ENCODE peak calls at places on chromosomes 5 and 9, in eight cellular contexts. One of them, this sample, is unnamed.

GRCh38 chr9:90870646-90871326 is 69.2 kb downstream of the SYK start:
- DNase-seq in suprapubic skin: no peak
- DNase-seq in tibial nerve: no peak
- DNase-seq in ovary: no peak
- DNase-seq in K562: peak; percentile 14
- DNase-seq in H1: no peak
- DNase-seq in A549: peak; percentile 37
- DNase-seq in sigmoid colon: no peak
- DNase-seq in this sample: peak; percentile 37

GRCh38 chr5:120567921-120568320 is 103.8 kb downstream of the PRR16 start:
- DNase-seq in suprapubic skin: no peak
- DNase-seq in tibial nerve: no peak
- DNase-seq in ovary: no peak
- DNase-seq in K562: no peak
- DNase-seq in H1: no peak
- DNase-seq in A549: no peak
- DNase-seq in sigmoid colon: no peak
- DNase-seq in this sample: no peak

GRCh38 chr9:15512204-15512603 is 1.4 kb upstream of the PSIP1 start:
- DNase-seq in suprapubic skin: no peak
- DNase-seq in tibial nerve: no peak
- DNase-seq in ovary: no peak
- DNase-seq in K562: no peak
- DNase-seq in H1: no peak
- DNase-seq in A549: no peak
- DNase-seq in sigmoid colon: no peak
- DNase-seq in this sample: no peak

GRCh38 chr9:37026085-37026935 is 7.8 kb downstream of the PAX5 start:
- DNase-seq in suprapubic skin: no peak
- DNase-seq in tibial nerve: no peak
- DNase-seq in ovary: no peak
- DNase-seq in K562: no peak
- DNase-seq in H1: peak; percentile 77
- DNase-seq in A549: no peak
- DNase-seq in sigmoid colon: no peak
- DNase-seq in this sample: no peak

GRCh38 chr5:32276173-32276853 is 36.4 kb downstream of the MTMR12 start:
- DNase-seq in suprapubic skin: no peak
- DNase-seq in tibial nerve: no peak
- DNase-seq in ovary: no peak
- DNase-seq in K562: no peak
- DNase-seq in H1: no peak
- DNase-seq in A549: peak; percentile 22
- DNase-seq in sigmoid colon: no peak
- DNase-seq in this sample: no peak

GRCh38 chr5:87069974-87070608 is 197.6 kb upstream of the RASA1 start:
- DNase-seq in suprapubic skin: no peak
- DNase-seq in tibial nerve: no peak
- DNase-seq in ovary: no peak
- DNase-seq in K562: peak; percentile 17
- DNase-seq in H1: no peak
- DNase-seq in A549: peak; percentile 39
- DNase-seq in sigmoid colon: no peak
- DNase-seq in this sample: peak; percentile 49

GRCh38 chr9:86445636-86446035 is 91.4 kb upstream of the TUT7 start:
- DNase-seq in suprapubic skin: no peak
- DNase-seq in tibial nerve: no peak
- DNase-seq in ovary: no peak
- DNase-seq in K562: no peak
- DNase-seq in H1: no peak
- DNase-seq in A549: no peak
- DNase-seq in sigmoid colon: no peak
- DNase-seq in this sample: no peak

GRCh38 chr9:20753761-20754160 is 69.7 kb downstream of the FOCAD start:
- DNase-seq in suprapubic skin: no peak
- DNase-seq in tibial nerve: no peak
- DNase-seq in ovary: no peak
- DNase-seq in K562: no peak
- DNase-seq in H1: no peak
- DNase-seq in A549: no peak
- DNase-seq in sigmoid colon: no peak
- DNase-seq in this sample: no peak

GRCh38 chr5:1246711-1247431 is 21.7 kb downstream of the SLC6A18 start:
- DNase-seq in suprapubic skin: no peak
- DNase-seq in tibial nerve: no peak
- DNase-seq in ovary: no peak
- DNase-seq in K562: peak; percentile 68
- DNase-seq in H1: peak; percentile 91
- DNase-seq in A549: peak; percentile 49
- DNase-seq in sigmoid colon: no peak
- DNase-seq in this sample: peak; percentile 35

GRCh38 chr5:135376961-135377621 is 21.9 kb downstream of the MACROH2A1 start:
- DNase-seq in suprapubic skin: no peak
- DNase-seq in tibial nerve: no peak
- DNase-seq in ovary: no peak
- DNase-seq in K562: no peak
- DNase-seq in H1: no peak
- DNase-seq in A549: no peak
- DNase-seq in sigmoid colon: no peak
- DNase-seq in this sample: no peak
- H3K4me3 ChIP-seq in suprapubic skin: no peak overlapping the region
- H3K4me3 ChIP-seq in tibial nerve: no peak overlapping the region
- H3K4me3 ChIP-seq in ovary: no peak overlapping the region
- H3K4me3 ChIP-seq in K562: no peak overlapping the region
- H3K4me3 ChIP-seq in H1: no peak overlapping the region
- H3K4me3 ChIP-seq in A549: no peak overlapping the region
- H3K4me3 ChIP-seq in sigmoid colon: no peak overlapping the region
- H3K4me3 ChIP-seq in this sample: no peak overlapping the region

DNA sequence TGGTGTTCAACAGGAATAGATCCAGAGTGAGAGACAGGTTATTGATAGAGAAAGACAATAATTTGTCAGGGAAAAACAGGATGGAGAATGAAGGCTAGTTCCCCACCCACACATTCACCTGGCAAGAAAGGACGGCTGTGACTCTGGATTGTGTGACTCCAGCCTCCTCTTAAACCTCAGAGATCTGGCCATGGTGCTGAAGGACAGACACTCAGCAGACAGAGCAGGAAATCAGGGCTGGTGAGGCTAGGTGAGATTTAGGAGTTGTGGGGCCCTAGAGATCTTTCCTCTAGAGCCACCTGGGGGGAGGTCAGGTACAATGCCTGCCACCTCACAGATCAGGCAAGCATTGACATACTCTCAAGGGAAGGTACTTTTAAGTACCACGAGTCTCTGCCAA is 15.2 kb downstream of the OR1B1 start:
- DNase-seq in suprapubic skin: no peak
- DNase-seq in tibial nerve: no peak
- DNase-seq in ovary: no peak
- DNase-seq in K562: no peak
- DNase-seq in H1: no peak
- DNase-seq in A549: no peak
- DNase-seq in sigmoid colon: no peak
- DNase-seq in this sample: no peak
- TF ChIP-seq EP300 in suprapubic skin: no peak
- TF ChIP-seq EP300 in tibial nerve: no peak
- TF ChIP-seq EP300 in ovary: no peak
- TF ChIP-seq EP300 in K562: no peak
- TF ChIP-seq EP300 in H1: no peak
- TF ChIP-seq EP300 in A549: no peak
- TF ChIP-seq EP300 in sigmoid colon: no peak
- TF ChIP-seq EP300 in this sample: no peak

GRCh38 chr5:142824391-142824790 is 54.2 kb downstream of the ARHGAP26 start:
- DNase-seq in suprapubic skin: no peak
- DNase-seq in tibial nerve: no peak
- DNase-seq in ovary: no peak
- DNase-seq in K562: no peak
- DNase-seq in H1: no peak
- DNase-seq in A549: no peak
- DNase-seq in sigmoid colon: no peak
- DNase-seq in this sample: no peak

GRCh38 chr5:142821027-142821732 is 51.0 kb downstream of the ARHGAP26 start:
- DNase-seq in suprapubic skin: no peak
- DNase-seq in tibial nerve: no peak
- DNase-seq in ovary: no peak
- DNase-seq in K562: no peak
- DNase-seq in H1: no peak
- DNase-seq in A549: no peak
- DNase-seq in sigmoid colon: no peak
- DNase-seq in this sample: no peak

GRCh38 chr5:142821733-142822487 is 51.7 kb downstream of the ARHGAP26 start:
- DNase-seq in suprapubic skin: no peak
- DNase-seq in tibial nerve: no peak
- DNase-seq in ovary: no peak
- DNase-seq in K562: no peak
- DNase-seq in H1: no peak
- DNase-seq in A549: peak; percentile 80
- DNase-seq in sigmoid colon: no peak
- DNase-seq in this sample: no peak

GRCh38 chr5:142825378-142826089 is 55.4 kb downstream of the ARHGAP26 start:
- DNase-seq in suprapubic skin: no peak
- DNase-seq in tibial nerve: no peak
- DNase-seq in ovary: no peak
- DNase-seq in K562: no peak
- DNase-seq in H1: no peak
- DNase-seq in A549: peak; percentile 75
- DNase-seq in sigmoid colon: no peak
- DNase-seq in this sample: peak; percentile 51

GRCh38 chr5:142823176-142823575 is 53.0 kb downstream of the ARHGAP26 start:
- DNase-seq in suprapubic skin: no peak
- DNase-seq in tibial nerve: no peak
- DNase-seq in ovary: no peak
- DNase-seq in K562: no peak
- DNase-seq in H1: no peak
- DNase-seq in A549: no peak
- DNase-seq in sigmoid colon: no peak
- DNase-seq in this sample: no peak
- H3K4me1 ChIP-seq in suprapubic skin: peaks cover 64% of the 10 kb centered on the region
- H3K4me1 ChIP-seq in tibial nerve: peaks cover 28% of the 10 kb centered on the region
- H3K4me1 ChIP-seq in ovary: no peaks in the 10 kb centered on the region
- H3K4me1 ChIP-seq in K562: no peaks in the 10 kb centered on the region
- H3K4me1 ChIP-seq in H1: peaks cover 21% of the 10 kb centered on the region
- H3K4me1 ChIP-seq in A549: peaks cover 96% of the 10 kb centered on the region
- H3K4me1 ChIP-seq in sigmoid colon: no peaks in the 10 kb centered on the region
- H3K4me1 ChIP-seq in this sample: peaks cover 93% of the 10 kb centered on the region

DNA sequence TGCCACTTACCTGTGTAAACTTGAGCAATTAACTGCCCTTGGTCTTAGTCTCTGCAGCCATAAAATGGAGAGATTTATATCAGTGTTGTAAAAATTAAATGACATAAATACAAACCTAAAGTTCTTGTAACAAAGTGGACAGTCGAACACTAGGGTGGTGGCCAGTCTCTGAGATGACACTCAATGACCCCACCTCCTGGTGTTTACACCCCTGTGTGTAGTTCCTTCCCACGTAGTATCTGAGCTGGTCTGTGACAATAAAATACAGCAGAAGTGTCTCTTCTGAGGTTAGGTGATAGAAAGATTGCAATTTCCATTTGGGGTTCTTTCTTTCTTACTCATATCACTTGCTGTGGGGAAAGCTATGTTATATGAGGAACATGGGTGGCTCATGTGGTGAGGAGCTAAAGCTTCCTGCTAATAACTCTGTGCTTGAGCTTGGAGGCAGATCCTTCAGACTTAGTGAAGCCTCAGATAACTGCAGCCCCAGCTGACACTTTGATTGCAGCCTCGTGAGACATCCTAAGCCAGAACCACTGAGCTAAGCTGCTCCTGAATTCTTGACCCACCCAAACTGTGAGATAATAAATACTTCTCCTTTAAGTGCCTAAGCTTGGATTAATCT is 173.4 kb upstream of the CHD1 start:
- DNase-seq in suprapubic skin: no peak
- DNase-seq in tibial nerve: no peak
- DNase-seq in ovary: no peak
- DNase-seq in K562: no peak
- DNase-seq in H1: no peak
- DNase-seq in A549: no peak
- DNase-seq in sigmoid colon: no peak
- DNase-seq in this sample: no peak
- H3K4me3 ChIP-seq in suprapubic skin: no peak overlapping the region
- H3K4me3 ChIP-seq in tibial nerve: no peak overlapping the region
- H3K4me3 ChIP-seq in ovary: no peak overlapping the region
- H3K4me3 ChIP-seq in K562: no peak overlapping the region
- H3K4me3 ChIP-seq in H1: no peak overlapping the region
- H3K4me3 ChIP-seq in A549: no peak overlapping the region
- H3K4me3 ChIP-seq in sigmoid colon: no peak overlapping the region
- H3K4me3 ChIP-seq in this sample: no peak overlapping the region

GRCh38 chr9:131257266-131258025 is 18.9 kb downstream of the FAM78A start:
- DNase-seq in suprapubic skin: no peak
- DNase-seq in tibial nerve: no peak
- DNase-seq in ovary: no peak
- DNase-seq in K562: peak; percentile 61
- DNase-seq in H1: no peak
- DNase-seq in A549: no peak
- DNase-seq in sigmoid colon: no peak
- DNase-seq in this sample: no peak

GRCh38 chr9:131259432-131259885 is 16.9 kb downstream of the FAM78A start:
- DNase-seq in suprapubic skin: no peak
- DNase-seq in tibial nerve: no peak
- DNase-seq in ovary: no peak
- DNase-seq in K562: peak; percentile 48
- DNase-seq in H1: no peak
- DNase-seq in A549: no peak
- DNase-seq in sigmoid colon: no peak
- DNase-seq in this sample: no peak

GRCh38 chr9:131258186-131258585 is 18.1 kb downstream of the FAM78A start:
- DNase-seq in suprapubic skin: no peak
- DNase-seq in tibial nerve: no peak
- DNase-seq in ovary: no peak
- DNase-seq in K562: peak; percentile 49
- DNase-seq in H1: no peak
- DNase-seq in A549: no peak
- DNase-seq in sigmoid colon: no peak
- DNase-seq in this sample: no peak

GRCh38 chr9:131259916-131260597 is 16.3 kb downstream of the FAM78A start:
- DNase-seq in suprapubic skin: no peak
- DNase-seq in tibial nerve: no peak
- DNase-seq in ovary: no peak
- DNase-seq in K562: peak; percentile 44
- DNase-seq in H1: no peak
- DNase-seq in A549: no peak
- DNase-seq in sigmoid colon: no peak
- DNase-seq in this sample: no peak

GRCh38 chr9:131258698-131259431 is 17.4 kb downstream of the FAM78A start:
- DNase-seq in suprapubic skin: no peak
- DNase-seq in tibial nerve: no peak
- DNase-seq in ovary: no peak
- DNase-seq in K562: no peak
- DNase-seq in H1: no peak
- DNase-seq in A549: no peak
- DNase-seq in sigmoid colon: no peak
- DNase-seq in this sample: no peak
- TF ChIP-seq EP300 in suprapubic skin: no peak
- TF ChIP-seq EP300 in tibial nerve: no peak
- TF ChIP-seq EP300 in ovary: no peak
- TF ChIP-seq EP300 in K562: no peak
- TF ChIP-seq EP300 in H1: no peak
- TF ChIP-seq EP300 in A549: no peak
- TF ChIP-seq EP300 in sigmoid colon: no peak
- TF ChIP-seq EP300 in this sample: no peak

GRCh38 chr9:128078504-128079434 is 10.7 kb downstream of the SLC25A25 start:
- DNase-seq in suprapubic skin: no peak
- DNase-seq in tibial nerve: no peak
- DNase-seq in ovary: peak; percentile 49
- DNase-seq in K562: peak; percentile 79
- DNase-seq in H1: no peak
- DNase-seq in A549: peak; percentile 89
- DNase-seq in sigmoid colon: no peak
- DNase-seq in this sample: peak; percentile 62
- H3K4me1 ChIP-seq in suprapubic skin: peaks cover 59% of the 10 kb centered on the region
- H3K4me1 ChIP-seq in tibial nerve: peaks cover 52% of the 10 kb centered on the region
- H3K4me1 ChIP-seq in ovary: peaks cover 40% of the 10 kb centered on the region
- H3K4me1 ChIP-seq in K562: peaks cover 55% of the 10 kb centered on the region
- H3K4me1 ChIP-seq in H1: peaks cover 5% of the 10 kb centered on the region
- H3K4me1 ChIP-seq in A549: peaks cover 56% of the 10 kb centered on the region
- H3K4me1 ChIP-seq in sigmoid colon: no peaks in the 10 kb centered on the region
- H3K4me1 ChIP-seq in this sample: peaks cover 85% of the 10 kb centered on the region

GRCh38 chr5:171336486-171337206 is 27.6 kb downstream of the TLX3 start:
- DNase-seq in suprapubic skin: no peak
- DNase-seq in tibial nerve: no peak
- DNase-seq in ovary: no peak
- DNase-seq in K562: no peak
- DNase-seq in H1: peak; percentile 58
- DNase-seq in A549: peak; percentile 70
- DNase-seq in sigmoid colon: no peak
- DNase-seq in this sample: peak; percentile 20
- H3K4me3 ChIP-seq in suprapubic skin: peak overlapping the region; percentile 42
- H3K4me3 ChIP-seq in tibial nerve: no peak overlapping the region
- H3K4me3 ChIP-seq in ovary: peak overlapping the region; percentile 22
- H3K4me3 ChIP-seq in K562: no peak overlapping the region
- H3K4me3 ChIP-seq in H1: no peak overlapping the region
- H3K4me3 ChIP-seq in A549: peak overlapping the region; percentile 49
- H3K4me3 ChIP-seq in sigmoid colon: no peak overlapping the region
- H3K4me3 ChIP-seq in this sample: peak overlapping the region; percentile 16